ENCODE peak calls at places on chromosomes 6 and 20, in ten cellular contexts. One of them, this sample, is unnamed.

GRCh38 chr20:50654899-50655298 is 36.4 kb downstream of the RIPOR3 start:
- DNase-seq in memory B cell: no peak
- DNase-seq in nephron progenitor cell: no peak
- DNase-seq in aorta: no peak
- DNase-seq in GM04503: no peak
- DNase-seq in stimulated activated CD8-positive, alpha-beta memory T cell treated with anti-CD3 and anti-CD28 coated beads, Interleukin-2, amount 100 ng/mL, for 1 hour: no peak
- DNase-seq in endothelial cell: no peak
- DNase-seq in HFFc6: no peak
- DNase-seq in activated CD4-positive, alpha-beta T cell treated with anti-CD3 and anti-CD28 coated beads, Interleukin-2, amount 50 U/mL, for 1 hour: no peak
- DNase-seq in hypothalamus: no peak
- DNase-seq in this sample: no peak

GRCh38 chr6:89682991-89683390 is 44.4 kb upstream of the LYRM2 start:
- DNase-seq in memory B cell: no peak
- DNase-seq in nephron progenitor cell: no peak
- DNase-seq in aorta: no peak
- DNase-seq in GM04503: no peak
- DNase-seq in stimulated activated CD8-positive, alpha-beta memory T cell treated with anti-CD3 and anti-CD28 coated beads, Interleukin-2, amount 100 ng/mL, for 1 hour: no peak
- DNase-seq in endothelial cell: no peak
- DNase-seq in HFFc6: no peak
- DNase-seq in activated CD4-positive, alpha-beta T cell treated with anti-CD3 and anti-CD28 coated beads, Interleukin-2, amount 50 U/mL, for 1 hour: no peak
- DNase-seq in hypothalamus: no peak
- DNase-seq in this sample: no peak

GRCh38 chr20:4916991-4917881 is 84.1 kb downstream of the SLC23A2 start:
- DNase-seq in memory B cell: no peak
- DNase-seq in nephron progenitor cell: no peak
- DNase-seq in aorta: no peak
- DNase-seq in GM04503: no peak
- DNase-seq in stimulated activated CD8-positive, alpha-beta memory T cell treated with anti-CD3 and anti-CD28 coated beads, Interleukin-2, amount 100 ng/mL, for 1 hour: no peak
- DNase-seq in endothelial cell: no peak
- DNase-seq in HFFc6: peak; percentile 26
- DNase-seq in activated CD4-positive, alpha-beta T cell treated with anti-CD3 and anti-CD28 coated beads, Interleukin-2, amount 50 U/mL, for 1 hour: no peak
- DNase-seq in hypothalamus: no peak
- DNase-seq in this sample: no peak

GRCh38 chr6:50305660-50306059 is 255.9 kb upstream of the DEFB112 start:
- DNase-seq in memory B cell: no peak
- DNase-seq in nephron progenitor cell: no peak
- DNase-seq in aorta: no peak
- DNase-seq in GM04503: no peak
- DNase-seq in stimulated activated CD8-positive, alpha-beta memory T cell treated with anti-CD3 and anti-CD28 coated beads, Interleukin-2, amount 100 ng/mL, for 1 hour: no peak
- DNase-seq in endothelial cell: no peak
- DNase-seq in HFFc6: no peak
- DNase-seq in activated CD4-positive, alpha-beta T cell treated with anti-CD3 and anti-CD28 coated beads, Interleukin-2, amount 50 U/mL, for 1 hour: no peak
- DNase-seq in hypothalamus: no peak
- DNase-seq in this sample: no peak

GRCh38 chr6:28907394-28907793 is 16.4 kb downstream of the TRIM27 start:
- DNase-seq in memory B cell: no peak
- DNase-seq in nephron progenitor cell: no peak
- DNase-seq in aorta: no peak
- DNase-seq in GM04503: peak; percentile 33
- DNase-seq in stimulated activated CD8-positive, alpha-beta memory T cell treated with anti-CD3 and anti-CD28 coated beads, Interleukin-2, amount 100 ng/mL, for 1 hour: no peak
- DNase-seq in endothelial cell: no peak
- DNase-seq in HFFc6: no peak
- DNase-seq in activated CD4-positive, alpha-beta T cell treated with anti-CD3 and anti-CD28 coated beads, Interleukin-2, amount 50 U/mL, for 1 hour: no peak
- DNase-seq in hypothalamus: no peak
- DNase-seq in this sample: no peak

GRCh38 chr6:40789143-40789764 is 202.1 kb upstream of the LRFN2 start:
- DNase-seq in memory B cell: no peak
- DNase-seq in nephron progenitor cell: peak; percentile 15
- DNase-seq in aorta: no peak
- DNase-seq in GM04503: no peak
- DNase-seq in stimulated activated CD8-positive, alpha-beta memory T cell treated with anti-CD3 and anti-CD28 coated beads, Interleukin-2, amount 100 ng/mL, for 1 hour: no peak
- DNase-seq in endothelial cell: peak; percentile 34
- DNase-seq in HFFc6: no peak
- DNase-seq in activated CD4-positive, alpha-beta T cell treated with anti-CD3 and anti-CD28 coated beads, Interleukin-2, amount 50 U/mL, for 1 hour: no peak
- DNase-seq in hypothalamus: no peak
- DNase-seq in this sample: no peak

GRCh38 chr6:79602859-79603258 is 28.3 kb upstream of the SH3BGRL2 start:
- DNase-seq in memory B cell: no peak
- DNase-seq in nephron progenitor cell: no peak
- DNase-seq in aorta: no peak
- DNase-seq in GM04503: no peak
- DNase-seq in stimulated activated CD8-positive, alpha-beta memory T cell treated with anti-CD3 and anti-CD28 coated beads, Interleukin-2, amount 100 ng/mL, for 1 hour: no peak
- DNase-seq in endothelial cell: no peak
- DNase-seq in HFFc6: no peak
- DNase-seq in activated CD4-positive, alpha-beta T cell treated with anti-CD3 and anti-CD28 coated beads, Interleukin-2, amount 50 U/mL, for 1 hour: no peak
- DNase-seq in hypothalamus: no peak
- DNase-seq in this sample: no peak

GRCh38 chr6:138030872-138031271 is 76.3 kb downstream of the PERP start:
- DNase-seq in memory B cell: no peak
- DNase-seq in nephron progenitor cell: no peak
- DNase-seq in aorta: no peak
- DNase-seq in GM04503: no peak
- DNase-seq in stimulated activated CD8-positive, alpha-beta memory T cell treated with anti-CD3 and anti-CD28 coated beads, Interleukin-2, amount 100 ng/mL, for 1 hour: no peak
- DNase-seq in endothelial cell: no peak
- DNase-seq in HFFc6: no peak
- DNase-seq in activated CD4-positive, alpha-beta T cell treated with anti-CD3 and anti-CD28 coated beads, Interleukin-2, amount 50 U/mL, for 1 hour: no peak
- DNase-seq in hypothalamus: no peak
- DNase-seq in this sample: no peak

GRCh38 chr6:32947552-32948465 is 5.1 kb downstream of the HLA-DMA start:
- DNase-seq in memory B cell: no peak
- DNase-seq in nephron progenitor cell: peak; percentile 42
- DNase-seq in aorta: no peak
- DNase-seq in GM04503: no peak
- DNase-seq in stimulated activated CD8-positive, alpha-beta memory T cell treated with anti-CD3 and anti-CD28 coated beads, Interleukin-2, amount 100 ng/mL, for 1 hour: no peak
- DNase-seq in endothelial cell: peak; percentile 48
- DNase-seq in HFFc6: peak; percentile 44
- DNase-seq in activated CD4-positive, alpha-beta T cell treated with anti-CD3 and anti-CD28 coated beads, Interleukin-2, amount 50 U/mL, for 1 hour: peak; percentile 23
- DNase-seq in hypothalamus: no peak
- DNase-seq in this sample: no peak

GRCh38 chr20:50314326-50314725 is 123.7 kb downstream of the CEBPB start:
- DNase-seq in memory B cell: no peak
- DNase-seq in nephron progenitor cell: no peak
- DNase-seq in aorta: peak; percentile 38
- DNase-seq in GM04503: no peak
- DNase-seq in stimulated activated CD8-positive, alpha-beta memory T cell treated with anti-CD3 and anti-CD28 coated beads, Interleukin-2, amount 100 ng/mL, for 1 hour: no peak
- DNase-seq in endothelial cell: no peak
- DNase-seq in HFFc6: no peak
- DNase-seq in activated CD4-positive, alpha-beta T cell treated with anti-CD3 and anti-CD28 coated beads, Interleukin-2, amount 50 U/mL, for 1 hour: no peak
- DNase-seq in hypothalamus: no peak
- DNase-seq in this sample: no peak

GRCh38 chr6:22113046-22113766 is 183.6 kb downstream of the PRL start:
- DNase-seq in memory B cell: no peak
- DNase-seq in nephron progenitor cell: no peak
- DNase-seq in aorta: no peak
- DNase-seq in GM04503: peak; percentile 92
- DNase-seq in stimulated activated CD8-positive, alpha-beta memory T cell treated with anti-CD3 and anti-CD28 coated beads, Interleukin-2, amount 100 ng/mL, for 1 hour: no peak
- DNase-seq in endothelial cell: no peak
- DNase-seq in HFFc6: peak; percentile 96
- DNase-seq in activated CD4-positive, alpha-beta T cell treated with anti-CD3 and anti-CD28 coated beads, Interleukin-2, amount 50 U/mL, for 1 hour: no peak
- DNase-seq in hypothalamus: no peak
- DNase-seq in this sample: no peak

GRCh38 chr6:35136185-35136584 is 5.0 kb downstream of the TCP11 start:
- DNase-seq in memory B cell: no peak
- DNase-seq in nephron progenitor cell: no peak
- DNase-seq in aorta: no peak
- DNase-seq in GM04503: no peak
- DNase-seq in stimulated activated CD8-positive, alpha-beta memory T cell treated with anti-CD3 and anti-CD28 coated beads, Interleukin-2, amount 100 ng/mL, for 1 hour: no peak
- DNase-seq in endothelial cell: no peak
- DNase-seq in HFFc6: no peak
- DNase-seq in activated CD4-positive, alpha-beta T cell treated with anti-CD3 and anti-CD28 coated beads, Interleukin-2, amount 50 U/mL, for 1 hour: no peak
- DNase-seq in hypothalamus: no peak
- DNase-seq in this sample: no peak

GRCh38 chr6:56223995-56224394 is 23.4 kb downstream of the COL21A1 start:
- DNase-seq in memory B cell: no peak
- DNase-seq in nephron progenitor cell: no peak
- DNase-seq in aorta: no peak
- DNase-seq in GM04503: peak; percentile 71
- DNase-seq in stimulated activated CD8-positive, alpha-beta memory T cell treated with anti-CD3 and anti-CD28 coated beads, Interleukin-2, amount 100 ng/mL, for 1 hour: no peak
- DNase-seq in endothelial cell: no peak
- DNase-seq in HFFc6: peak; percentile 80
- DNase-seq in activated CD4-positive, alpha-beta T cell treated with anti-CD3 and anti-CD28 coated beads, Interleukin-2, amount 50 U/mL, for 1 hour: no peak
- DNase-seq in hypothalamus: no peak
- DNase-seq in this sample: no peak

GRCh38 chr6:107132330-107132954 is 17.1 kb upstream of the BEND3 start:
- DNase-seq in memory B cell: peak; percentile 27
- DNase-seq in nephron progenitor cell: peak; percentile 32
- DNase-seq in aorta: no peak
- DNase-seq in GM04503: no peak
- DNase-seq in stimulated activated CD8-positive, alpha-beta memory T cell treated with anti-CD3 and anti-CD28 coated beads, Interleukin-2, amount 100 ng/mL, for 1 hour: no peak
- DNase-seq in endothelial cell: peak; percentile 31
- DNase-seq in HFFc6: peak; percentile 25
- DNase-seq in activated CD4-positive, alpha-beta T cell treated with anti-CD3 and anti-CD28 coated beads, Interleukin-2, amount 50 U/mL, for 1 hour: peak; percentile 15
- DNase-seq in hypothalamus: no peak
- DNase-seq in this sample: no peak

GRCh38 chr6:134077301-134077700 is 24.9 kb upstream of the SLC2A12 start:
- DNase-seq in memory B cell: no peak
- DNase-seq in nephron progenitor cell: no peak
- DNase-seq in aorta: no peak
- DNase-seq in GM04503: no peak
- DNase-seq in stimulated activated CD8-positive, alpha-beta memory T cell treated with anti-CD3 and anti-CD28 coated beads, Interleukin-2, amount 100 ng/mL, for 1 hour: no peak
- DNase-seq in endothelial cell: no peak
- DNase-seq in HFFc6: peak; percentile 8
- DNase-seq in activated CD4-positive, alpha-beta T cell treated with anti-CD3 and anti-CD28 coated beads, Interleukin-2, amount 50 U/mL, for 1 hour: no peak
- DNase-seq in hypothalamus: no peak
- DNase-seq in this sample: no peak

GRCh38 chr20:11394145-11394833 is 523.4 kb upstream of the BTBD3 start:
- DNase-seq in memory B cell: no peak
- DNase-seq in nephron progenitor cell: no peak
- DNase-seq in aorta: no peak
- DNase-seq in GM04503: peak; percentile 87
- DNase-seq in stimulated activated CD8-positive, alpha-beta memory T cell treated with anti-CD3 and anti-CD28 coated beads, Interleukin-2, amount 100 ng/mL, for 1 hour: no peak
- DNase-seq in endothelial cell: no peak
- DNase-seq in HFFc6: peak; percentile 92
- DNase-seq in activated CD4-positive, alpha-beta T cell treated with anti-CD3 and anti-CD28 coated beads, Interleukin-2, amount 50 U/mL, for 1 hour: no peak
- DNase-seq in hypothalamus: no peak
- DNase-seq in this sample: no peak

GRCh38 chr6:106084973-106085686 is 1.0 kb upstream of the PRDM1 start:
- DNase-seq in memory B cell: no peak
- DNase-seq in nephron progenitor cell: no peak
- DNase-seq in aorta: no peak
- DNase-seq in GM04503: no peak
- DNase-seq in stimulated activated CD8-positive, alpha-beta memory T cell treated with anti-CD3 and anti-CD28 coated beads, Interleukin-2, amount 100 ng/mL, for 1 hour: no peak
- DNase-seq in endothelial cell: peak; percentile 45
- DNase-seq in HFFc6: peak; percentile 34
- DNase-seq in activated CD4-positive, alpha-beta T cell treated with anti-CD3 and anti-CD28 coated beads, Interleukin-2, amount 50 U/mL, for 1 hour: no peak
- DNase-seq in hypothalamus: no peak
- DNase-seq in this sample: no peak

GRCh38 chr6:82363368-82364086 is at the start of gene TPBG:
- DNase-seq in memory B cell: no peak
- DNase-seq in nephron progenitor cell: peak; percentile 85
- DNase-seq in aorta: peak; percentile 88
- DNase-seq in GM04503: no peak
- DNase-seq in stimulated activated CD8-positive, alpha-beta memory T cell treated with anti-CD3 and anti-CD28 coated beads, Interleukin-2, amount 100 ng/mL, for 1 hour: no peak
- DNase-seq in endothelial cell: peak; percentile 70
- DNase-seq in HFFc6: peak; percentile 69
- DNase-seq in activated CD4-positive, alpha-beta T cell treated with anti-CD3 and anti-CD28 coated beads, Interleukin-2, amount 50 U/mL, for 1 hour: no peak
- DNase-seq in hypothalamus: no peak
- DNase-seq in this sample: no peak

GRCh38 chr20:44586289-44586911 is 4.0 kb downstream of the PKIG start:
- DNase-seq in memory B cell: peak; percentile 65
- DNase-seq in nephron progenitor cell: no peak
- DNase-seq in aorta: no peak
- DNase-seq in GM04503: no peak
- DNase-seq in stimulated activated CD8-positive, alpha-beta memory T cell treated with anti-CD3 and anti-CD28 coated beads, Interleukin-2, amount 100 ng/mL, for 1 hour: no peak
- DNase-seq in endothelial cell: no peak
- DNase-seq in HFFc6: no peak
- DNase-seq in activated CD4-positive, alpha-beta T cell treated with anti-CD3 and anti-CD28 coated beads, Interleukin-2, amount 50 U/mL, for 1 hour: no peak
- DNase-seq in hypothalamus: no peak
- DNase-seq in this sample: peak; percentile 87

GRCh38 chr20:38255389-38255788 is 5.1 kb downstream of the KIAA1755 start:
- DNase-seq in memory B cell: no peak
- DNase-seq in nephron progenitor cell: no peak
- DNase-seq in aorta: no peak
- DNase-seq in GM04503: no peak
- DNase-seq in stimulated activated CD8-positive, alpha-beta memory T cell treated with anti-CD3 and anti-CD28 coated beads, Interleukin-2, amount 100 ng/mL, for 1 hour: no peak
- DNase-seq in endothelial cell: no peak
- DNase-seq in HFFc6: no peak
- DNase-seq in activated CD4-positive, alpha-beta T cell treated with anti-CD3 and anti-CD28 coated beads, Interleukin-2, amount 50 U/mL, for 1 hour: no peak
- DNase-seq in hypothalamus: no peak
- DNase-seq in this sample: no peak

GRCh38 chr6:31907158-31907813 is 5.4 kb upstream of the ZBTB12 start:
- DNase-seq in memory B cell: no peak
- DNase-seq in nephron progenitor cell: no peak
- DNase-seq in aorta: peak; percentile 46
- DNase-seq in GM04503: peak; percentile 22
- DNase-seq in stimulated activated CD8-positive, alpha-beta memory T cell treated with anti-CD3 and anti-CD28 coated beads, Interleukin-2, amount 100 ng/mL, for 1 hour: no peak
- DNase-seq in endothelial cell: no peak
- DNase-seq in HFFc6: no peak
- DNase-seq in activated CD4-positive, alpha-beta T cell treated with anti-CD3 and anti-CD28 coated beads, Interleukin-2, amount 50 U/mL, for 1 hour: no peak
- DNase-seq in hypothalamus: no peak
- DNase-seq in this sample: no peak

GRCh38 chr6:132730560-132730959 is 16.7 kb upstream of the VNN1 start:
- DNase-seq in memory B cell: no peak
- DNase-seq in nephron progenitor cell: no peak
- DNase-seq in aorta: no peak
- DNase-seq in GM04503: no peak
- DNase-seq in stimulated activated CD8-positive, alpha-beta memory T cell treated with anti-CD3 and anti-CD28 coated beads, Interleukin-2, amount 100 ng/mL, for 1 hour: no peak
- DNase-seq in endothelial cell: no peak
- DNase-seq in HFFc6: peak; percentile 77
- DNase-seq in activated CD4-positive, alpha-beta T cell treated with anti-CD3 and anti-CD28 coated beads, Interleukin-2, amount 50 U/mL, for 1 hour: no peak
- DNase-seq in hypothalamus: no peak
- DNase-seq in this sample: no peak

GRCh38 chr20:8144282-8145245 is 12.5 kb downstream of the PLCB1 start:
- DNase-seq in memory B cell: no peak
- DNase-seq in nephron progenitor cell: no peak
- DNase-seq in aorta: no peak
- DNase-seq in GM04503: peak; percentile 82
- DNase-seq in stimulated activated CD8-positive, alpha-beta memory T cell treated with anti-CD3 and anti-CD28 coated beads, Interleukin-2, amount 100 ng/mL, for 1 hour: no peak
- DNase-seq in endothelial cell: peak; percentile 5
- DNase-seq in HFFc6: peak; percentile 68
- DNase-seq in activated CD4-positive, alpha-beta T cell treated with anti-CD3 and anti-CD28 coated beads, Interleukin-2, amount 50 U/mL, for 1 hour: no peak
- DNase-seq in hypothalamus: no peak
- DNase-seq in this sample: no peak